ENCODE peak calls at places on chromosome 3, in seven cellular contexts. D, I, C, X, G, E and T are unnamed samples. For H3K4me1, the result is how much of the 10 kb centered on the place peaks cover.

GRCh38 chr3:49120096-49120437 is 556 bp downstream of the USP19 start:
- DNase-seq in G (no peak), X (peak), I (no peak), E (no peak), C (peak), D (peak), T (no peak)

GRCh38 chr3:141686477-141687280 is 51.4 kb upstream of the RNF7 start:
- DNase-seq in X (peak), D (peak), E (peak), C (no peak), I (no peak), G (no peak), T (no peak)

GRCh38 chr3:128256131-128256530 is 102.8 kb downstream of the EEFSEC start:
- DNase-seq in I (no peak), D (no peak), G (no peak), E (no peak), C (no peak), X (no peak), T (no peak)

GRCh38 chr3:172557515-172558220 is 34.4 kb upstream of the TNFSF10 start:
- DNase-seq in E (no peak), I (no peak), C (no peak), D (no peak), X (peak), G (no peak), T (no peak)

GRCh38 chr3:23865595-23866396 is 51.0 kb downstream of the NKIRAS1 start:
- DNase-seq in C (peak), X (peak), I (peak), D (peak), G (peak), E (no peak), T (peak)

GRCh38 chr3:5504135-5504534 is 316.6 kb downstream of the EDEM1 start:
- DNase-seq in G (no peak), X (no peak), I (no peak), D (no peak), C (no peak), E (peak), T (no peak)

GRCh38 chr3:125048282-125048681 is 7.5 kb downstream of the HEG1 start:
- DNase-seq in I (no peak), X (no peak), D (no peak), G (no peak), E (no peak), C (no peak), T (no peak)

GRCh38 chr3:114608293-114608692 is 314.5 kb downstream of the TIGIT start:
- DNase-seq in G (no peak), I (no peak), C (no peak), X (peak), E (peak), D (peak), T (no peak)

GRCh38 chr3:127831723-127832172 is 9.4 kb upstream of the MGLL start:
- DNase-seq in X (peak), E (peak), D (peak), C (peak), I (peak), G (no peak), T (peak)

GRCh38 chr3:13470894-13471574 is 9.1 kb upstream of the HDAC11 start:
- DNase-seq in C (no peak), I (no peak), D (no peak), E (no peak), G (no peak), X (no peak), T (no peak)

GRCh38 chr3:119293761-119294401 is at the start of gene ARHGAP31:
- DNase-seq in D (peak), I (peak), E (peak), G (no peak), C (peak), X (peak), T (peak)

GRCh38 chr3:45090855-45091254 is 55.3 kb downstream of the CDCP1 start:
- DNase-seq in C (no peak), G (no peak), I (no peak), X (no peak), E (peak), D (no peak), T (no peak)

DNA sequence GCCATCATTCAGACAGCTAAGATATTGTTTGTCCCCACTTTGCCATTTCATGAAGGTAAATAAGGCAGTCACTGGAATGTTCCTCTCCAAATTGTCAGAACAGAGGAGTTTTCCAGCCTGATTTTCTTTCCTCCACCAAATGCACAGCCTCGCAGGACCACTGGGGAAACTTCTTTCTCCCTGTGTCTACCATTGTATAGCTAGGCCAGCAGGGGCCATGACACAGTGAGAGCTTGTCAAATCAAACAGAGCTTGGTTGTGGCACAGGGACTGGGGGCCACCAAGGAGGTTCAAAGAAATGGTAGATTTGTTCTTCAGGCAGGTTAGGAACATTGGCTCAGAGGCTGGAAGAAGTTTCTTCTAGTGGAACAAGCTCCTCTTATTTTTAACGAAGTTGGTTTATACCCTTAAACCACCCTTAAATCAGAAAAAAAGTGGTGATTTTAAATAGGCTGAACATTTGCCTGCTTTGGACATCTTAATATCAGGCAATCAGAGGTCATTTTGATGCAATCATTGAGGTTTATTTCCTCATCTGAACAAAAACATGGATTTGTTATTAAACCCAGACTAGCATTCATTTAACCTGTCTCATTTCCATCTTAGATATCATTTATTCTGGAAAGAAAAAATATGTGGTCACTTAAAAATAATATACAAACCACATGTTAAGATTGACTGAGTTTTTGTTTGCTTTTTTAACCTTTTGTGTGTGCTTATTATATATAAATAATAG is 105.5 kb downstream of the GTPBP8 start:
- DNase-seq in D (no peak), X (peak), I (no peak), G (no peak), E (no peak), C (no peak), T (no peak)
- H2BK120ac ChIP-seq in D (no peak), X (peak), I (no peak), G (no peak), E (no peak), C (no peak), T (no peak)

DNA sequence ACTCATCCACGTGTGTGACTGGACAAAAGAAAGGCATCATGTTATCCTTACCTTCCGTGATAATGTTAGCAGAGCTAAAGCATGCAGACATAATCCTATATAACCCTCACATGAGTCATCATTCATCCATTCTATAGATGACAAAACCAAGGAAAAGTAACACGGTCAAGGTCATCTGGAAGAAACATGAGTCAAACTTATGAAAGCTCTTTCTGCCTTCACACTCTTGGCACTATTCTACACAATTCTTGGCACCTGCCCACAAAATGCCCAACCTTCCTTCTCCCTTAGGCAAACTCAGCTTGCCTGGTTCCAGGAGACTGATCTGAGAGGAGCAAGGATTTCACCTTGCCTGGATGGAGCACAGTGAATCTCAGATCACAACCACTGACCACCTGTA is 66.9 kb downstream of the PRICKLE2 start:
- DNase-seq in G (no peak), I (no peak), X (peak), C (no peak), E (no peak), D (no peak), T (no peak)
- H3K4me1 ChIP-seq in G (under half), I (under half), X (under half), C (under half), E (under half), D (under half), T (under half)

DNA sequence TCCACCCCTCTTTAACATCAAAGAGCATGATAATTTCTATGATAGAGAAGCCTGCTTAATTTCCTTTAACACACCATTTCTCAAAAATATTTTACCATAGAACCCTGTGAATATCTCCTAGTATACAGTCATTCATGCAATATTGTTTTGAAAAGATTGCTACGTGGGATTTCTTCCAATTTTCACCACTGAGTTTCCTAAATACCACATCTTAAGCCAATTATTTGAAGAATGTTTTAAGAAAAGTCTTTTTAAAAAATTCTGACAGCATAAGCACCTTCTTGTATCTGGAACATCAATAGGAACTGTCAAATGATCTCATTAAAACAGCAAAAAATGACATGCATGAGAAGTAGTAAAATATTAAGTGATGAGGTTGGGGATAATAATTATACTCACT is 1126.7 kb downstream of the TUSC7 start:
- DNase-seq in X (peak), E (no peak), I (no peak), C (no peak), G (no peak), D (no peak), T (no peak)
- H2BK120ac ChIP-seq in X (no peak), E (no peak), I (no peak), C (no peak), G (no peak), D (no peak), T (no peak)

GRCh38 chr3:183579967-183580720 is 24.6 kb upstream of the KLHL6 start:
- DNase-seq in D (no peak), X (no peak), I (no peak), C (no peak), G (no peak), E (no peak), T (no peak)
- H3K4me1 ChIP-seq in D (under half), X (under half), I (under half), C (under half), G (under half), E (under half), T (under half)

DNA sequence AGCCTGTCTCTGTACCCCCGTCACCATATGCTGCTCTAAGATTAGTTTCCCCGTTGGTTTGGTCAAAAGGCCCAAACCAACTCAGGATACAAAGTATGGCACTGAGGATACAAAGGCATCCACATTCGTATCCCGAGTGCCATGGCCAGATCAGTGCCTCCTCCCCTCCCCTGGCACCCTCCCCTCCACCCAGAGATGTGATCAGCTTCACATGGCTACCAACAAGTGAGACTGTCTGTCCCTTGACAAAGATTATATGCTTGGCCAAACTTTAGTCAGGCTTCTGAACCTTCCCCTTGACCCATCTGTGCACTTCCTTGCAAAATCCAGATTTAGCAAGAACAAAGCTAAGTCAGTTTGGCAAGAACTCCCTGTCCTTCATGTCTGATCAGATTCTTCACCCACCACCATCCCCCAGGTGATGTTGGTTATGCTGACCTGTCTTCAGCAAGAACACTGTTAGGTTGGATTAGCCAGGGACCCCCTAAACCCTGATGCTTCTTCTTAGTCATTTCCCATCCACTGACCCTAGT is 61.7 kb downstream of the KLF15 start:
- DNase-seq in I (peak), E (no peak), C (no peak), G (no peak), D (no peak), X (no peak), T (no peak)
- H2BK120ac ChIP-seq in I (no peak), E (no peak), C (no peak), G (no peak), D (no peak), X (no peak), T (no peak)

GRCh38 chr3:30666564-30667249 is 60.3 kb downstream of the TGFBR2 start:
- DNase-seq in C (peak), X (no peak), E (no peak), I (no peak), G (no peak), D (peak), T (no peak)

GRCh38 chr3:30665539-30665938 is 59.1 kb downstream of the TGFBR2 start:
- DNase-seq in X (no peak), G (no peak), I (no peak), E (no peak), C (no peak), D (no peak), T (no peak)

GRCh38 chr3:30667250-30667585 is 60.8 kb downstream of the TGFBR2 start:
- DNase-seq in D (peak), E (peak), X (no peak), G (peak), I (peak), C (peak), T (peak)

GRCh38 chr3:30670292-30670691 is 63.9 kb downstream of the TGFBR2 start:
- DNase-seq in C (no peak), E (no peak), I (no peak), X (no peak), D (no peak), G (no peak), T (no peak)

DNA sequence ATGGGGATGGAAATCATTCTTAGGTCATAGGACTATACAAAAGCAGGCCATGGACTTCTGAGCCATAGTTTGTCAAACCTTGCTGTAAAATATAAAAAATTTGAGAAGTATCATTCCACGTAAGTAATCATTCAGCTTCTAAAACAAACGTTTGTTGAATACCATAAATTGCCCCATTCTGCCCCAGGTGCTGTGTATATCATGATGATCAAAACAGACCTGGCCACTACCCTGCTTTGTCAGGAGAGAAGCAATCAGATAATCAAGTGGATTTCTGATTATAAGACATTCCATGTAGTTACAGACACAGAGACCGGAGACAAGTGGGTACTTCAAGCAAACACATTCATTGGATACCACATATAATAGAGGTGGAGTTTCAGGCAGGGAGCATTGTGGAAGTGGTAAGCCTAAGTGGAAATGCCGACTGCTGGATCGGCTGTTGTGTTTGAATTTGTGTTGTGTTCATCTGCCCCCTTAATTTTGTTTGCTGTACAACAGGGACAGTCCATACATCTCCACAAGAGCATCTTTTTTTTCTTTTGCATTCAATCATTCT is 61.7 kb downstream of the TGFBR2 start:
- DNase-seq in X (no peak), I (no peak), C (peak), E (peak), D (peak), G (no peak), T (no peak)
- H3K4me1 ChIP-seq in X (under half), I (under half), C (under half), E (under half), D (under half), G (under half), T (under half)